ENCODE peak calls at places on chromosomes 1 and 21, in seven cellular contexts. O is osteoblast, N is neural progenitor cell, M is heart left ventricle, Y is transverse colon, U is keratinocyte, H is progenitor cell of endocrine pancreas. J is an unnamed sample.

GRCh38 chr1:185439727-185440415 is 122.8 kb upstream of the IVNS1ABP start:
- DNase-seq in O (peak), U (peak), Y (no peak), H (no peak), N (no peak), M (no peak), J (peak)

GRCh38 chr1:15852828-15853302 is 5.4 kb downstream of the SPEN start:
- DNase-seq in N (no peak), M (no peak), U (no peak), Y (no peak), O (no peak), H (no peak), J (no peak)

GRCh38 chr21:41603476-41603875 is 95.5 kb upstream of the TMPRSS2 start:
- DNase-seq in Y (no peak), O (no peak), N (no peak), H (no peak), M (no peak), U (no peak), J (no peak)

GRCh38 chr1:8427493-8427892 is 109.6 kb downstream of the SLC45A1 start:
- DNase-seq in H (no peak), U (no peak), M (no peak), N (no peak), Y (no peak), O (no peak), J (no peak)

GRCh38 chr1:111032295-111032897 is 68.7 kb upstream of the LRIF1 start:
- DNase-seq in Y (peak), H (peak), M (no peak), N (peak), U (no peak), O (no peak), J (peak)

GRCh38 chr1:151944110-151944858 is 35.0 kb upstream of the THEM4 start:
- DNase-seq in Y (no peak), U (no peak), M (peak), H (no peak), O (no peak), N (no peak), J (no peak)

GRCh38 chr21:39669976-39670671 is 57.4 kb downstream of the B3GALT5 start:
- DNase-seq in M (no peak), Y (peak), N (no peak), H (no peak), O (no peak), U (no peak), J (no peak)

GRCh38 chr1:212315907-212316306 is 30.7 kb downstream of the PPP2R5A start:
- DNase-seq in N (peak), M (no peak), Y (peak), O (no peak), H (no peak), U (no peak), J (peak)

GRCh38 chr1:118841521-118841920 is 146.6 kb downstream of the TBX15 start:
- DNase-seq in H (no peak), M (no peak), Y (no peak), U (no peak), O (no peak), N (no peak), J (no peak)

GRCh38 chr21:43676391-43676790 is 17.0 kb downstream of the RRP1B start:
- DNase-seq in H (no peak), O (no peak), U (no peak), N (no peak), Y (no peak), M (no peak), J (no peak)

GRCh38 chr1:247115545-247115944 is 11.4 kb upstream of the ZNF669 start:
- DNase-seq in O (peak), H (no peak), N (no peak), Y (no peak), U (no peak), M (no peak), J (no peak)

GRCh38 chr1:3471356-3472087 is 17.1 kb downstream of the ARHGEF16 start:
- DNase-seq in Y (no peak), M (peak), O (peak), H (no peak), N (peak), U (no peak), J (no peak)

GRCh38 chr1:203860396-203860951 is 925 bp upstream of the SNRPE start:
- DNase-seq in N (peak), O (no peak), H (no peak), Y (peak), U (peak), M (no peak), J (peak)

GRCh38 chr1:86356247-86356646 is 39.9 kb downstream of the ODF2L start:
- DNase-seq in M (no peak), N (peak), Y (no peak), U (no peak), O (no peak), H (no peak), J (no peak)

GRCh38 chr1:54569339-54569738 is 21.3 kb downstream of the ACOT11 start:
- DNase-seq in M (peak), O (peak), H (no peak), N (no peak), U (no peak), Y (no peak), J (no peak)

GRCh38 chr1:55694297-55694696 is 479.1 kb upstream of the USP24 start:
- DNase-seq in N (no peak), U (no peak), O (no peak), Y (no peak), H (no peak), M (no peak), J (no peak)

GRCh38 chr1:50970508-50970885 is 452 bp downstream of the CDKN2C start:
- DNase-seq in O (no peak), Y (no peak), N (no peak), U (no peak), M (no peak), H (no peak), J (no peak)

GRCh38 chr1:44044071-44044801 is 13.0 kb upstream of the SLC6A9 start:
- DNase-seq in N (no peak), U (no peak), O (no peak), Y (no peak), M (no peak), H (no peak), J (no peak)

GRCh38 chr1:241518447-241519307 is 878 bp downstream of the FH start:
- DNase-seq in M (peak), H (no peak), N (no peak), U (no peak), Y (peak), O (peak), J (peak)

GRCh38 chr1:24364975-24365678 is 46.0 kb downstream of the GRHL3 start:
- DNase-seq in N (no peak), O (peak), H (no peak), Y (no peak), U (peak), M (no peak), J (no peak)

GRCh38 chr1:200401263-200401662 is 8.6 kb downstream of the ZNF281 start:
- DNase-seq in O (no peak), U (no peak), H (no peak), M (no peak), Y (no peak), N (no peak), J (no peak)

GRCh38 chr1:109306832-109307362 is at the start of gene MYBPHL:
- DNase-seq in O (peak), N (peak), Y (no peak), H (no peak), M (no peak), U (no peak), J (no peak)

GRCh38 chr21:28742527-28742926 is 250.2 kb downstream of the LTN1 start:
- DNase-seq in U (no peak), Y (no peak), M (no peak), O (no peak), N (no peak), H (no peak), J (no peak)

GRCh38 chr1:61450454-61451213 is 274.3 kb downstream of the TM2D1 start:
- DNase-seq in N (no peak), M (peak), U (no peak), O (no peak), H (no peak), Y (peak), J (peak)

GRCh38 chr1:61455400-61455799 is 269.5 kb downstream of the TM2D1 start:
- DNase-seq in H (no peak), M (no peak), O (no peak), N (no peak), U (no peak), Y (no peak), J (no peak)

GRCh38 chr1:61452354-61452990 is 272.5 kb downstream of the TM2D1 start:
- DNase-seq in U (no peak), O (no peak), N (no peak), Y (no peak), M (no peak), H (no peak), J (no peak)

GRCh38 chr1:61451214-61451968 is 273.6 kb downstream of the TM2D1 start:
- DNase-seq in U (no peak), M (no peak), N (no peak), O (no peak), H (no peak), Y (no peak), J (no peak)

DNA sequence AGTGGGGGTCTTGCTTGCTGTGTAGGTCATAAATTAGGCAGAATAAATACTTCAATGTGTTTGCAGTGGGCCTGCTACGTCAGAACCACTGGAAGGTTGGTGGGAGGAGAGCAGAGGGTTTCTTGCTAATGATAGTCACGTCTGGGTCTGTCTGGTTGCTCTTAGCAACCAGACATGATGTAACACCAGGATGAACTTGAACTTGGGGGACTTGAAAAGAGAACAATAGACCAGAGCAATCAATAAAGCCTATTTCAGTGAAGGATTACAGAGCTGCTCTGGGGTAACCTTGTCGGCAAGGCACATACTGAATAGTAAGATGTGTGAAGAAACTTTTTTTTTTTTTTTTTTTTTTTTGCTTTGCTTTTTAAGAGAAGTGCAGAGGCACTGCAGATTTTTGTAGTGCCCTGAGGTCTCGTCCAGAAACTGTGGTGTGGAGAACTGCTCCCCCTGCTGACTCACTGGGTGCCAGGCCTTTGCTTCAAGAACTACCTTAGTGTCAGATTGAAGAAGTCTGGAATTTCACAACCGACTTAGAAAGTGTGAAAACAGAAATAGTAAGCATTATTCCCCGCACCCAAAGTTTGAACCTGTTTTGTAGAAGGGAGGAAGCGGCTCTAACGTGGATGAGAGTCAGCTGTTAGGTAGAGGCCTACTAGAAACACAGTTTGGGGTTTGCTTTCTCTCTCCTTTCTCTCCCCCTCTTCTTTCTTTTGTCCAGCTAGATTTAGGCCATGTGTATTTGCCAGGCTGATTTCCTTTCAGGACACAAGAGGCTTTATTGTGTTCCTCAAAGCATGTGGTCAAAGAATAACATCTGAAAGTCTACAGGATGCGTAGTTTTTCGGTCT is 271.6 kb downstream of the TM2D1 start:
- DNase-seq in Y (peak), N (peak), O (peak), U (peak), H (peak), M (peak), J (peak)
- TF ChIP-seq CTCF in Y (peak), N (peak), O (peak), U (peak), H (peak), M (peak), J (peak)

GRCh38 chr1:1059494-1060280 is 14.4 kb downstream of the RNF223 start:
- DNase-seq in M (peak), U (no peak), H (peak), N (peak), O (peak), Y (peak), J (peak)

GRCh38 chr1:1058088-1058905 is 15.8 kb downstream of the RNF223 start:
- DNase-seq in O (peak), Y (no peak), H (no peak), U (no peak), N (peak), M (no peak), J (peak)

GRCh38 chr1:1060281-1061000 is 13.7 kb downstream of the RNF223 start:
- DNase-seq in O (peak), N (no peak), Y (no peak), U (no peak), M (no peak), H (no peak), J (no peak)

GRCh38 chr1:1061682-1062363 is 12.3 kb downstream of the RNF223 start:
- DNase-seq in M (no peak), O (no peak), H (no peak), Y (no peak), U (no peak), N (peak), J (no peak)

GRCh38 chr1:1058921-1059493 is 15.1 kb downstream of the RNF223 start:
- DNase-seq in M (no peak), N (peak), O (peak), Y (no peak), H (no peak), U (no peak), J (peak)
- TF ChIP-seq CTCF in M (peak), N (peak), O (no peak), Y (peak), H (peak), U (no peak), J (peak)

GRCh38 chr1:21268281-21269239 is 21.7 kb downstream of the ECE1 start:
- DNase-seq in N (no peak), O (peak), U (no peak), H (no peak), Y (peak), M (no peak), J (peak)

GRCh38 chr1:21269461-21270085 is 20.7 kb downstream of the ECE1 start:
- DNase-seq in O (peak), H (no peak), Y (no peak), M (no peak), U (no peak), N (no peak), J (no peak)

GRCh38 chr1:21272540-21272939 is 17.7 kb downstream of the ECE1 start:
- DNase-seq in N (no peak), H (no peak), O (no peak), Y (no peak), M (no peak), U (no peak), J (no peak)

GRCh38 chr1:21271550-21271949 is 18.7 kb downstream of the ECE1 start:
- DNase-seq in U (no peak), H (no peak), O (peak), Y (no peak), N (no peak), M (no peak), J (no peak)

DNA sequence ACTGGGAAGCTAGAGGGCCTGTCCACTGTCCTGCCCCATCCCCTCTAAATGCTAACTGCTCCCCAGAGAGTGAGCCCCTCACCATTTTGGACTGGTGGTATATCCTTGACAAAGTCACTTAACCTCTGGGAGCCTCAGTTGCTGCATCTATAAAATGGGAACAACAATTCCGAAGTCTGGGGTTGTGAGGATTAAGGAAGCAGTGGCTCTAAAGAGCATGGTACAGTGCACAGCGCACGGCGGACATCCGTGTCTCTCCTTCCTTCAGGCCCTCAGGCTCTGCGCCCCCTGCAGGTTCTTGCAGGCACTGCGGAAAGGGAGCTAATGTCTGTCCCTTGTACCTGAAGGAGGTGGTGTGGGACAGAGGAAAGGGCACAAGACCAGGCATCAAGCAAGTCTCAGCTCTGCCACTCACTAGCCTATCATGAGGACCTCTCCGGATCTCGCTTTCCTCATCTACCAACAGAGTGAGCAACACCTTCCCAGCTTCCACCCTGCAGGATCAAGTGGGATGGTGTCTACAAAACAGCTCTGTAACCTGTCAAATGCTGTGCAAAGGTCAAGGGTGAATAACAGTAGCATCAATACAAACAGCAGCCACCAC is 20.1 kb downstream of the ECE1 start:
- DNase-seq in M (peak), Y (peak), N (peak), H (peak), U (no peak), O (peak), J (peak)
- TF ChIP-seq CTCF in M (peak), Y (peak), N (peak), H (peak), U (peak), O (peak), J (peak)

DNA sequence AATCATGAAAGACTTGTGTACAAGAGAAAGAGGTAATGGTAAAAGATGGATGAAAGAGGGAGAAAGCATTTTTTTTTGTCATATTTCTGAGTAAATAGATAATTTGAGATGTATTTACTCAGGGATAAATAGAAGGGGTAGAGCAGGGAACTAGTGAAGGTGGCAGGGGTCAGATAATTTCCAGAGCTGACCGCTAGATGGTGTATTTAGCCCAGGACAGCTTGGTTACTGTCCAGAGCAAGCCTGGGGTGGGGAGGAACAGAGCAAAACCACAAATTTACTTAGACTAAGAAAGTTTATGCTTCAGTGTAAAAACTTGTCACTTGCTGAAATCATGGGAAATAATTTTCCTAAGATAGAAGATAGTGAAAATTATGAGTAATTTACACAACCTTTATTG is 91.5 kb downstream of the XCL2 start:
- DNase-seq in N (no peak), M (no peak), Y (no peak), O (no peak), H (no peak), U (no peak), J (no peak)
- TF ChIP-seq CTCF in N (peak), M (no peak), Y (no peak), O (peak), H (peak), U (no peak), J (no peak)

DNA sequence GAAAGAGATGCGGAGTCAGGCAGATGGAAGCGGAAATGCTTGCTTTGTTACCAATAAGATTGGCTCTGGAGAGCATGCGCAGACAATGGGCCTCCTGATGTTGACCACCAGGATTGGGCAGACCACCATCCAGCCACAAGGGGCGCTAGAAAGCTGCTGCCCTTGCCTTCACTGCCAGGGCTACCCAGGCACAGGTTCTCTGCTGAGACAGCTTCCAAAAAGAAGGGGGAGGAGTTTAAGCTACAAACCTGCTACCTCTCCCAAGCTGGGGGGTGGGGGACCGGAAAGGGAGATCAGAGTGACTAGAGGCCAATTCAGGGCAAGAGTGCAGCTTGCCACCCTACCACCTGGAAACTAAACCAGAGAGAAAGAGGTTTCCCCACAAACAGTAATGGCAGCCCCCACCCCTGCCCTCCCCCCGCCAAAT is 369.7 kb downstream of the RRAGC start:
- DNase-seq in U (no peak), Y (peak), O (no peak), H (no peak), N (peak), M (no peak), J (peak)
- TF ChIP-seq CTCF in U (peak), Y (peak), O (peak), H (peak), N (peak), M (peak), J (peak)

GRCh38 chr1:183226963-183227362 is 40.9 kb downstream of the LAMC2 start:
- DNase-seq in U (no peak), O (no peak), M (no peak), N (no peak), H (no peak), Y (no peak), J (no peak)

GRCh38 chr1:183227963-183228649 is 42.0 kb downstream of the LAMC2 start:
- DNase-seq in M (peak), O (no peak), U (no peak), N (peak), Y (peak), H (peak), J (peak)

GRCh38 chr1:183226361-183226760 is 40.3 kb downstream of the LAMC2 start:
- DNase-seq in O (no peak), M (no peak), Y (no peak), U (no peak), H (no peak), N (no peak), J (no peak)

GRCh38 chr1:183228650-183229220 is 42.7 kb downstream of the LAMC2 start:
- DNase-seq in H (no peak), M (no peak), N (no peak), Y (no peak), O (no peak), U (no peak), J (no peak)

GRCh38 chr1:183227382-183227781 is 41.3 kb downstream of the LAMC2 start:
- DNase-seq in N (no peak), H (no peak), M (no peak), O (no peak), Y (no peak), U (no peak), J (no peak)
- TF ChIP-seq CTCF in N (no peak), H (no peak), M (no peak), O (no peak), Y (no peak), U (no peak), J (no peak)

GRCh38 chr21:33559813-33560212 is 17.0 kb downstream of the SON start:
- DNase-seq in N (no peak), O (no peak), Y (no peak), M (no peak), U (no peak), H (no peak), J (no peak)

GRCh38 chr21:33562389-33562788 is 19.6 kb downstream of the SON start:
- DNase-seq in O (no peak), M (no peak), H (no peak), N (no peak), U (no peak), Y (no peak), J (no peak)

GRCh38 chr21:33558777-33559421 is 16.1 kb downstream of the SON start:
- DNase-seq in N (no peak), Y (no peak), H (no peak), O (no peak), M (no peak), U (no peak), J (no peak)

GRCh38 chr21:33560965-33561364 is 18.1 kb downstream of the SON start:
- DNase-seq in M (no peak), U (no peak), N (no peak), O (no peak), H (no peak), Y (no peak), J (no peak)

GRCh38 chr21:33561373-33561772 is 18.5 kb downstream of the SON start:
- DNase-seq in O (no peak), M (no peak), N (no peak), U (no peak), H (no peak), Y (no peak), J (no peak)
- TF ChIP-seq CTCF in O (no peak), M (no peak), N (no peak), U (no peak), H (no peak), Y (no peak), J (no peak)